ENCODE peak calls at places on chromosomes 2 and 18, in nine cellular contexts. D is stomach, H is glutamatergic neuron, S is upper lobe of right lung, B is GM13976, E is cardiac fibroblast, F is astrocyte of the spinal cord, C is AG04450, N is GM10248. Z is an unnamed sample.

GRCh38 chr18:23406271-23406787 is 46.8 kb upstream of the RIOK3 start:
- DNase-seq in D (no peak), B (no peak), H (no peak), S (no peak), E (peak), C (no peak), F (peak), N (no peak), Z (peak)

GRCh38 chr18:61896767-61897166 is 4.0 kb upstream of the RNF152 start:
- DNase-seq in B (no peak), C (no peak), E (peak), N (no peak), D (no peak), H (no peak), F (peak), S (no peak), Z (peak)

GRCh38 chr2:56713161-56713676 is 529.4 kb downstream of the CCDC85A start:
- DNase-seq in D (no peak), S (no peak), H (no peak), C (no peak), B (no peak), F (peak), E (peak), N (no peak), Z (peak)

GRCh38 chr2:134178109-134178877 is 75.6 kb upstream of the MGAT5 start:
- DNase-seq in N (no peak), D (no peak), F (no peak), H (no peak), S (no peak), C (no peak), E (no peak), B (no peak), Z (no peak)

GRCh38 chr18:5052491-5052890 is 144.6 kb downstream of the AKAIN1 start:
- DNase-seq in F (no peak), N (no peak), C (no peak), D (no peak), H (no peak), S (no peak), B (no peak), E (no peak), Z (no peak)

GRCh38 chr2:158542577-158542976 is 85.8 kb downstream of the PKP4 start:
- DNase-seq in N (no peak), B (no peak), S (no peak), E (no peak), H (no peak), D (no peak), F (no peak), C (no peak), Z (no peak)

GRCh38 chr2:113677327-113677726 is 50.3 kb downstream of the RABL2A start:
- DNase-seq in D (no peak), E (peak), F (no peak), B (no peak), H (no peak), C (no peak), N (no peak), S (no peak), Z (no peak)

GRCh38 chr18:35073186-35074105 is 32.2 kb downstream of the MAPRE2 start:
- DNase-seq in D (no peak), F (peak), C (no peak), B (no peak), N (no peak), H (no peak), S (no peak), E (peak), Z (no peak)

GRCh38 chr2:220224711-220225519 is 597.5 kb downstream of the SLC4A3 start:
- DNase-seq in E (peak), H (no peak), D (no peak), N (no peak), F (peak), C (peak), B (no peak), S (no peak), Z (no peak)

GRCh38 chr18:39742015-39742466 is 2176.4 kb upstream of the CELF4 start:
- DNase-seq in E (no peak), D (no peak), H (no peak), N (no peak), B (no peak), C (peak), S (no peak), F (peak), Z (no peak)

GRCh38 chr2:66390811-66391210 is 44.1 kb upstream of the MEIS1 start:
- DNase-seq in E (no peak), C (no peak), S (no peak), H (no peak), D (no peak), F (no peak), N (no peak), B (no peak), Z (no peak)

GRCh38 chr2:181546086-181546485 is 88.9 kb downstream of the ITGA4 start:
- DNase-seq in F (peak), B (no peak), N (no peak), E (no peak), H (no peak), D (no peak), S (no peak), C (no peak), Z (peak)

GRCh38 chr2:203997481-203997880 is 60.9 kb downstream of the ICOS start:
- DNase-seq in S (no peak), B (no peak), N (no peak), D (no peak), E (no peak), C (no peak), F (no peak), H (no peak), Z (no peak)

GRCh38 chr2:86562891-86563649 is at the start of gene CHMP3:
- DNase-seq in D (peak), E (peak), H (peak), F (peak), N (peak), B (peak), C (peak), S (peak), Z (peak)

GRCh38 chr2:144004742-144005141 is 515.2 kb downstream of the ZEB2 start:
- DNase-seq in F (no peak), C (no peak), N (no peak), E (no peak), D (no peak), H (no peak), B (no peak), S (no peak), Z (no peak)

GRCh38 chr2:67070826-67071225 is 326.3 kb upstream of the ETAA1 start:
- DNase-seq in F (no peak), C (no peak), E (no peak), S (no peak), D (no peak), H (no peak), N (no peak), B (no peak), Z (no peak)

GRCh38 chr2:158006961-158007664 is 94.6 kb upstream of the UPP2 start:
- DNase-seq in H (no peak), E (no peak), C (no peak), N (no peak), S (peak), D (no peak), F (no peak), B (no peak), Z (no peak)

GRCh38 chr18:59822612-59823275 is 77.1 kb upstream of the PMAIP1 start:
- DNase-seq in F (no peak), E (no peak), H (no peak), D (no peak), C (no peak), B (no peak), N (no peak), S (no peak), Z (no peak)

GRCh38 chr2:26514045-26514444 is 36.1 kb upstream of the OTOF start:
- DNase-seq in F (no peak), H (no peak), S (no peak), D (no peak), E (no peak), C (no peak), B (no peak), N (no peak), Z (no peak)

GRCh38 chr2:201218780-201219179 is 35.8 kb downstream of the CASP10 start:
- DNase-seq in F (no peak), S (no peak), N (no peak), B (no peak), C (no peak), D (no peak), E (no peak), H (no peak), Z (peak)

GRCh38 chr2:113273031-113273551 is 5.6 kb downstream of the PAX8 start:
- DNase-seq in N (no peak), S (no peak), D (peak), H (peak), C (peak), F (peak), E (peak), B (peak), Z (peak)

GRCh38 chr2:126891681-126892500 is 6.8 kb upstream of the TEX51 start:
- DNase-seq in E (no peak), N (no peak), H (no peak), F (no peak), B (no peak), S (peak), D (no peak), C (no peak), Z (no peak)

GRCh38 chr2:204544961-204545860 is at the start of gene PARD3B:
- DNase-seq in N (peak), D (peak), C (no peak), B (peak), H (peak), E (peak), F (peak), S (peak), Z (peak)

GRCh38 chr2:15546297-15547098 is 14.6 kb downstream of the NBAS start:
- DNase-seq in H (no peak), E (no peak), F (no peak), N (no peak), C (no peak), B (no peak), S (no peak), D (no peak), Z (no peak)
- TF ChIP-seq CTCF in H (no peak), E (no peak), F (peak), N (no peak), C (no peak), B (peak), S (no peak), D (no peak), Z (peak)

GRCh38 chr2:99085400-99085799 is 56.1 kb upstream of the C2orf15 start:
- DNase-seq in N (no peak), H (peak), F (no peak), D (no peak), E (peak), C (no peak), B (no peak), S (no peak), Z (no peak)
- TF ChIP-seq CTCF in N (no peak), H (no peak), F (peak), D (no peak), E (peak), C (peak), B (peak), S (peak), Z (peak)

GRCh38 chr2:120511546-120512320 is 165.8 kb downstream of the INHBB start:
- DNase-seq in N (no peak), F (no peak), E (no peak), H (no peak), C (no peak), S (no peak), B (no peak), D (no peak), Z (no peak)

GRCh38 chr2:120509991-120510735 is 164.2 kb downstream of the INHBB start:
- DNase-seq in C (no peak), H (no peak), E (no peak), S (no peak), N (no peak), D (no peak), B (no peak), F (no peak), Z (no peak)

GRCh38 chr2:120509213-120509815 is 163.4 kb downstream of the INHBB start:
- DNase-seq in H (no peak), B (no peak), S (no peak), F (no peak), N (no peak), E (no peak), D (no peak), C (no peak), Z (no peak)

GRCh38 chr2:120510751-120511395 is 164.9 kb downstream of the INHBB start:
- DNase-seq in H (no peak), C (no peak), E (no peak), B (no peak), S (no peak), N (no peak), F (no peak), D (no peak), Z (no peak)

GRCh38 chr2:120508581-120509041 is 162.7 kb downstream of the INHBB start:
- DNase-seq in F (peak), N (no peak), D (peak), B (no peak), C (no peak), H (no peak), E (peak), S (no peak), Z (peak)
- TF ChIP-seq CTCF in F (no peak), N (no peak), D (no peak), B (no peak), C (no peak), H (no peak), E (peak), S (no peak), Z (peak)

GRCh38 chr2:241844831-241845578 is 13.7 kb downstream of the PDCD1 start:
- DNase-seq in S (no peak), D (no peak), B (no peak), C (no peak), F (no peak), H (no peak), E (no peak), N (no peak), Z (no peak)

GRCh38 chr2:241844066-241844728 is 14.5 kb downstream of the PDCD1 start:
- DNase-seq in N (peak), D (peak), S (peak), H (peak), E (peak), B (peak), C (no peak), F (peak), Z (no peak)

GRCh38 chr2:241843321-241844065 is 15.2 kb downstream of the PDCD1 start:
- DNase-seq in F (no peak), B (peak), C (no peak), H (no peak), D (no peak), E (no peak), N (peak), S (peak), Z (no peak)

GRCh38 chr2:241848761-241849615 is 9.7 kb downstream of the PDCD1 start:
- DNase-seq in B (peak), S (no peak), D (no peak), N (no peak), C (no peak), F (no peak), H (peak), E (no peak), Z (no peak)

GRCh38 chr2:241846406-241846805 is 12.3 kb downstream of the PDCD1 start:
- DNase-seq in S (peak), E (no peak), B (no peak), F (no peak), H (no peak), D (no peak), N (no peak), C (no peak), Z (no peak)
- TF ChIP-seq CTCF in S (no peak), E (no peak), B (no peak), F (no peak), H (no peak), D (no peak), N (no peak), C (no peak), Z (no peak)

GRCh38 chr2:1543776-1544477 is 130.7 kb downstream of the TPO start:
- DNase-seq in E (no peak), F (no peak), C (no peak), D (no peak), H (peak), B (no peak), N (no peak), S (no peak), Z (no peak)
- TF ChIP-seq CTCF in E (no peak), F (no peak), C (no peak), D (no peak), H (no peak), B (no peak), N (no peak), S (no peak), Z (no peak)

DNA sequence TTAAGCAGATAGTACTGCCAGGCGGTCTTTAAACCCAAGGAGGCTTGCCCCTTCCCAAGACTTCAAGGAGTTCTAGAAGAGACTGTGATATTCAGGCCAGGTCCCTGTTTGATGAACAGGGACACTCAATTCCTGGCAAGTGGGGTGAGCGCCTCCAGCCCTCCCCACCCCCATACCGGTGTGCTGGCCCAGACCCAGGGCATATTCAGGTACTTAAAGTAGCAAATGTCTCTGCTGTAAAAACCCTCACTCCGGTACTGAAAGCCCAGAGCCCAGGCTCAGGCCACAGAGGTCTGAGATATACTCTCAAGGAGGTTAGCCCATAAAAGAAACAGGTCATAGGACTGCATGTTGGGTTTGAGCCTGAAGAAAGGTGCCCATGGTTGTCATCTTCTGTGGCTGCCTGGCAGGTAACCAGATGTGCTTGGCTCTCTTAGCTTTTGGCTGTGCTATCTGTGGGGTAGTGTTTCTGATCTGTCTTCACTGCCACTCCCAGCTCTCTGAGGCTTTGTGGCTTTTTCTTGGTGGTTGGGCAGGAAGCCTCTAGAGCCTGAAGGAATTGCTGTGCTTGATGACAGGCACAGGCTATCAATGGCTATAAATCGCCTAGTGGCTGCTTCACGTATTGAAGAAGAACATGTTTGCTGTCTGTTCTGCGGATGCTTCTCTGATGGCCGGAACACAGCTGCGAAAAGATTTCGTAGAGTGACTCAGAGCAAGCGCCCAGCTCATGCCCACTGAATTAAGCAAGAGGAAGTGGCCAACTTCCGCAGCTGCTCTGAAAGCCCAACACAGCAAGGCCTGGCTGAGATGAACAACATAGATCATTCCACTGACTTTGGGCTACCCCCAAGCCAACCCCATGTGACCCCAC is 63.3 kb upstream of the ALPP start:
- DNase-seq in N (peak), H (no peak), E (peak), C (peak), S (peak), D (peak), F (peak), B (peak), Z (peak)
- TF ChIP-seq CTCF in N (peak), H (no peak), E (peak), C (no peak), S (peak), D (no peak), F (peak), B (no peak), Z (peak)

DNA sequence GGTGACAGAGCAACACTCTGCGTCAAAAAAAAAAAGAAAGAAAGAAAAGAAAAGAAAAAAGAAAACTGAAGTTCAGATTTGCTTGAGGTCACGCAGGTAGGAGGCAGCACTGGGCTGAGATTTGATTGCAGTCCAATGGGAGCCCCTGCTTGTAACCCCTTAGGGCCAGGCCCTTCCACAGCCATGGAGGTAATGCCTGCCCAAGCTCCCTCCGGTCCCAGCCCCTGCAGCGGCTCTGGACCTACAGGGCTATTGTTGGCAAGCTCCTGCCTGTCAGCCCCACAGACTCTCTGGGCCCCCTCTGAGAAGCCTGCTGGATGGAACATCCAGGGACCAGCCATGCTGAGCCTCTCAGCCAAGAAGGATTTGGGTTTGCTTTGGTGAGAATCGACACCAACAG is 12.2 kb downstream of the ZFP36L2 start:
- DNase-seq in N (no peak), F (no peak), E (no peak), D (no peak), C (no peak), B (no peak), S (no peak), H (no peak), Z (no peak)
- TF ChIP-seq CTCF in N (peak), F (no peak), E (no peak), D (no peak), C (no peak), B (no peak), S (no peak), H (no peak), Z (no peak)

GRCh38 chr18:13545955-13546354 is 180.4 kb downstream of the FAM210A start:
- DNase-seq in D (no peak), N (no peak), B (no peak), F (no peak), E (no peak), H (no peak), C (no peak), S (no peak), Z (no peak)

GRCh38 chr18:13545514-13545913 is 180.8 kb downstream of the FAM210A start:
- DNase-seq in C (no peak), F (no peak), N (no peak), E (no peak), B (no peak), S (no peak), D (no peak), H (no peak), Z (no peak)

GRCh38 chr18:13548944-13549878 is 177.1 kb downstream of the FAM210A start:
- DNase-seq in E (no peak), F (no peak), H (no peak), C (no peak), S (no peak), B (peak), N (peak), D (no peak), Z (no peak)

GRCh38 chr18:13548106-13548819 is 178.1 kb downstream of the FAM210A start:
- DNase-seq in E (no peak), C (no peak), H (no peak), D (no peak), N (no peak), B (no peak), S (no peak), F (no peak), Z (no peak)

DNA sequence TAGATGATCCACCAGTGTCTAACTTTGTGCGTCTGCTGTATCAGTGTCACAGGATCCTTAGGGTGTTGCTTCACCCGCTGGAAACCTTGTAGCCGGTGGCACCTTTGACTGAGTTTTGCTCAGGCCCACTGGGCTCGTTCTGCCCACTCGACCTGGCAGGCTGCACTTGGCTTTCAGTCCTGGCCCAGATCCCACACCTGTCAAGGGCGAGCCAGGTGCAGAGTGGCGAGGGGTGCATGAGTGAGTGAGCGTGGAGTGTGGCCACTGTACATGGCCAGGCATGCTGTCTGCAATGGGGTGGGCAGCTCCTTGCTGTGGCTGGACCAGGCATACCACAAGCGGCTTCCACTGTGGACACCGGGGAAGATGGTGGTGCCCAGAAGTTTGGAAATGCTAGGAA is 179.0 kb downstream of the FAM210A start:
- DNase-seq in E (no peak), B (no peak), F (no peak), C (no peak), D (no peak), S (no peak), H (no peak), N (no peak), Z (no peak)
- TF ChIP-seq CTCF in E (no peak), B (no peak), F (no peak), C (no peak), D (no peak), S (no peak), H (no peak), N (no peak), Z (no peak)

GRCh38 chr2:238425979-238426567 is 654 bp upstream of the ASB1 start:
- DNase-seq in N (no peak), C (no peak), F (peak), E (peak), B (no peak), S (no peak), D (peak), H (no peak), Z (peak)
- TF ChIP-seq CTCF in N (no peak), C (no peak), F (no peak), E (no peak), B (no peak), S (no peak), D (no peak), H (no peak), Z (no peak)

DNA sequence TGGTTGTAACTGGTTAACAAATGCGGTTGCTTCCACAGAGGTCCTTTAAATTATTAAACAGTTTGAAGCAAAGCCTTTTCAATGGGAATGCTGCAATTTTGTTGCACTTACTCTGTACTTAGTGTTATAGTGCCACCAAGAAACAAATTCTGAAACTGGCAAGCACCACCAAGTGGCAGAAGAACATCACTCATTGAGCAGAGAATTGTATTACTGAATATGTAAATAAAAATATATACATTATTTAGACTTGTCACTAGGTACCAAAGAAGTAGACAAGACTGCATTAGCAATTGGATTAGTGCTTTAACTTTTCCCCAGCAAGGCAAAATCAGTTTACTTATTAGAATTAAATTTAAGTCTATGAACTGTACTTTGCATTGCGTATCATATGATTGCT is 2.7 kb upstream of the TMEFF2 start:
- DNase-seq in S (no peak), H (no peak), F (peak), D (no peak), C (no peak), N (no peak), E (no peak), B (no peak), Z (peak)
- TF ChIP-seq CTCF in S (no peak), H (no peak), F (peak), D (no peak), C (no peak), N (no peak), E (peak), B (no peak), Z (peak)